ENCODE peak calls at places on chromosome X, in five cellular contexts. U is PC-9, F is tibial artery, W is tibial nerve, B is kidney. E is an unnamed sample.

GRCh38 chrX:38929966-38930421 is 128.7 kb downstream of the MID1IP1 start:
- DNase-seq in U (no peak), F (peak; percentile 72), W (no peak), B (no peak), E (peak; percentile 81)

GRCh38 chrX:55004231-55004630 is 4.1 kb downstream of the APEX2 start:
- DNase-seq in U (peak; percentile 49), F (no peak), W (no peak), B (no peak), E (no peak)

GRCh38 chrX:147876849-147877646 is 34.7 kb upstream of the FMR1 start:
- DNase-seq in U (no peak), F (no peak), W (no peak), B (no peak), E (no peak)

GRCh38 chrX:10529344-10529743 is 91.0 kb downstream of the MID1 start:
- DNase-seq in U (no peak), F (no peak), W (no peak), B (no peak), E (no peak)

GRCh38 chrX:47500541-47500940 is 17.5 kb upstream of the ZNF41 start:
- DNase-seq in U (no peak), F (no peak), W (no peak), B (no peak), E (no peak)

GRCh38 chrX:69618803-69619202 is 2.9 kb downstream of the EDA start:
- DNase-seq in U (no peak), F (no peak), W (no peak), B (no peak), E (no peak)

GRCh38 chrX:132615396-132616131 is 126.7 kb upstream of the MBNL3 start:
- DNase-seq in U (peak; percentile 24), F (no peak), W (peak; percentile 44), B (no peak), E (no peak)

GRCh38 chrX:135308345-135308855 is 880 bp upstream of the ETDC start:
- DNase-seq in U (no peak), F (no peak), W (no peak), B (no peak), E (no peak)

GRCh38 chrX:119512145-119512800 is 44.0 kb downstream of the SLC25A5 start:
- DNase-seq in U (peak; percentile 80), F (peak; percentile 71), W (peak; percentile 8), B (no peak), E (no peak)

GRCh38 chrX:120125444-120125843 is 9.7 kb upstream of the RHOXF1 start:
- DNase-seq in U (no peak), F (no peak), W (no peak), B (no peak), E (no peak)

GRCh38 chrX:40105791-40106676 is 8.3 kb upstream of the BCOR start:
- DNase-seq in U (peak; percentile 48), F (peak; percentile 89), W (peak; percentile 52), B (peak; percentile 86), E (no peak)

GRCh38 chrX:40106677-40107290 is 9.0 kb upstream of the BCOR start:
- DNase-seq in U (no peak), F (no peak), W (no peak), B (no peak), E (no peak)

GRCh38 chrX:40104649-40105015 is 6.9 kb upstream of the BCOR start:
- DNase-seq in U (no peak), F (peak; percentile 90), W (no peak), B (peak; percentile 87), E (no peak)

GRCh38 chrX:40103565-40104323 is 6.0 kb upstream of the BCOR start:
- DNase-seq in U (no peak), F (no peak), W (no peak), B (no peak), E (no peak)

GRCh38 chrX:40105016-40105790 is 7.4 kb upstream of the BCOR start:
- DNase-seq in U (peak; percentile 19), F (peak; percentile 76), W (no peak), B (peak; percentile 84), E (no peak)
- H3K27ac ChIP-seq in U (peak overlapping the region; percentile 34), F (peak overlapping the region; percentile 97), W (peak overlapping the region; percentile 65), B (peak overlapping the region; percentile 83), E (peak overlapping the region; percentile 83)

GRCh38 chrX:45747905-45748304 is 547.2 kb upstream of the DIPK2B start:
- DNase-seq in U (no peak), F (no peak), W (no peak), B (no peak), E (no peak)
- H3K36me3 ChIP-seq in U (peaks cover 17% of the 10 kb centered on the region), F (no peaks in the 10 kb centered on the region), W (no peaks in the 10 kb centered on the region), B (peaks cover 6% of the 10 kb centered on the region), E (no peaks in the 10 kb centered on the region)

GRCh38 chrX:16123222-16123786 is at the start of gene GRPR:
- DNase-seq in U (peak; percentile 72), F (peak; percentile 70), W (peak; percentile 77), B (peak; percentile 73), E (no peak)
- TF ChIP-seq CTCF in U (peak; percentile 80), F (peak; percentile 51), W (peak; percentile 68), B (peak; percentile 48), E (peak; percentile 62)

GRCh38 chrX:71604796-71605568 is 13.3 kb downstream of the CXCR3 start:
- DNase-seq in U (no peak), F (no peak), W (no peak), B (no peak), E (no peak)

GRCh38 chrX:71607488-71607887 is 10.8 kb downstream of the CXCR3 start:
- DNase-seq in U (no peak), F (no peak), W (no peak), B (no peak), E (no peak)

GRCh38 chrX:71606536-71607216 is 11.6 kb downstream of the CXCR3 start:
- DNase-seq in U (no peak), F (no peak), W (no peak), B (no peak), E (no peak)

GRCh38 chrX:71603618-71604017 is 14.7 kb downstream of the CXCR3 start:
- DNase-seq in U (no peak), F (no peak), W (no peak), B (no peak), E (no peak)

DNA sequence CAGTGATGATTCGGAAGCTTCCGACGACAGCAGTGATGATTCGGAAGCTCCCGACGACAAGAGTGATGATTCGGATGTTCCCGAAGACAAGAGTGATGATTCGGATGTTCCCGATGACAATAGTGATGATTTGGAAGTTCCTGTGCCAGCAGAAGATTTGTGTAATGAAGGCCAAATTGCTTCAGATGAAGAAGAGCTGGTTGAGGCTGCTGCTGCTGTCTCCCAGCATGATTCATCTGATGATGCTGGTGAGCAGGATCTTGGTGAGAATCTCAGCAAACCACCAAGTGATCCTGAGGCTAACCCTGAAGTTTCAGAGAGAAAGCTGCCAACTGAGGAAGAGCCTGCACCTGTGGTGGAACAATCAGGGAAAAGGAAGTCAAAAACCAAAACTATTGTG is 14.2 kb downstream of the CXCR3 start:
- DNase-seq in U (no peak), F (no peak), W (no peak), B (no peak), E (no peak)
- H3K27ac ChIP-seq in U (no peak overlapping the region), F (no peak overlapping the region), W (no peak overlapping the region), B (no peak overlapping the region), E (no peak overlapping the region)

DNA sequence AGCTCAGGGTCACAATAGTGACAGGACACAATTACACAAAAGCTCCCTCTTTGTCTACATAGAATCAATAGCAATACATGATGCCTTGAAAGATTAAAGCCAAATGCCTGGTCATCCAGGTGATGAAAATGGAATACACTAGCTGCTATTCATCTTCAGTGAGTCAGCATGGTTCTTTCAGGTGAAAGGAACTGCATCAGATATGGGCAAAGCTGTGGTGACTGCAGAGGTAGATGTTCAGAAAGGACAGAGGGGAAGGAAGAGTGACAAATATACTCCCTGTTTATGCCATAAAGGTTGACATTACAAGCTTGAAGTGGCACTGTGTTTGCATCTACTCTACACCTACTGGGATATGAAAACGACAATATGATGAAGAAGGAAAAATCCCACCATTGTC is 20.0 kb upstream of the FTHL17 start:
- DNase-seq in U (no peak), F (no peak), W (no peak), B (no peak), E (no peak)
- H3K36me3 ChIP-seq in U (no peaks in the 10 kb centered on the region), F (no peaks in the 10 kb centered on the region), W (no peaks in the 10 kb centered on the region), B (no peaks in the 10 kb centered on the region), E (no peaks in the 10 kb centered on the region)

GRCh38 chrX:17922303-17922702 is 61.2 kb upstream of the RAI2 start:
- DNase-seq in U (no peak), F (no peak), W (no peak), B (no peak), E (no peak)

GRCh38 chrX:17919896-17920446 is 58.9 kb upstream of the RAI2 start:
- DNase-seq in U (no peak), F (no peak), W (no peak), B (no peak), E (no peak)

GRCh38 chrX:17917945-17918577 is 57.0 kb upstream of the RAI2 start:
- DNase-seq in U (no peak), F (no peak), W (no peak), B (no peak), E (no peak)

GRCh38 chrX:17923546-17923945 is 62.4 kb upstream of the RAI2 start:
- DNase-seq in U (no peak), F (no peak), W (no peak), B (no peak), E (no peak)
- TF ChIP-seq CTCF in U (no peak), F (no peak), W (no peak), B (no peak), E (no peak)

DNA sequence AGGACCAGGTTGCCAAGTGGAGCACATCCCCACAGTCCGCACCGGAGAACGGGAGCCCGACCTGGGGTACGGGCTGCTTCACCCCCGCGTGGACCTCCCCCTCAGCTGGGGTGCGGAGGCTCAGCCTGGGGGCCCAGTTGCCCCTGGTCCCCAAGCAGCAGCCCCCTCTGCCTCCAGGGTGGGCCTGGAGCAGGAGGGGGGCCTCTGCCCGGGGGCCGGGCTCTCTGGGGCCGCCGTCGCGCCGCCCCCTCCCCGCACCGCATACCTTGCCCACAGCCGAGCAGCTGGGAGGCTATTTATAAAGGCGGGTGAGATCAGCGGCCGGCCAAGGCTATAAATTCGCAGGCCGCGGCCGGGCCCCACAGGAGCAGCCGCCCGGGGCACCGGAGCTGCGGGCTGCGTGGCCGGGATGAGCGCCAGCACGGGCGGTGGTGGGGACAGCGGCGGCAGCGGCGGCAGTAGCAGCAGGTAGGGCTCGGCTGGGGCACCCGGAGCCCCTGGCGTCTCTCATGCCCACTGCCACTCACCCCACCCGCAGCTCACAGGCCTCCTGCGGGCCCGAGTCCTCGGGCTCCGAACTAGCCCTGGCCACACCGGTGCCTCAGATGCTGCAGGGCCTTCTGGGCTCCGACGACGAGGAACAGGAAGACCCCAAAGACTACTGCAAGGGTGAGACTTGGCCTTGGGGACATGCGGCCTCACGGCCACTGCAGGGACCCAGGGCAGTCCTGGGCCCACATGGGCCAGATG is at the start of gene SRPK3:
- DNase-seq in U (no peak), F (peak; percentile 71), W (no peak), B (peak; percentile 72), E (no peak)
- H3K27ac ChIP-seq in U (no peak within 1 kb of the TSS), F (peak within 1 kb of the TSS; percentile 78), W (peak within 1 kb of the TSS; percentile 71), B (no peak within 1 kb of the TSS), E (peak within 1 kb of the TSS; percentile 73)